ENCODE peak calls at places on chromosomes 1 and 21, in six cellular contexts. R is spleen, S is psoas muscle, O is lower lobe of right lung, Q is A549, P is RWPE1. C is an unnamed sample.

GRCh38 chr1:203692565-203693470 is 66.2 kb downstream of the ATP2B4 start:
- DNase-seq in R (no peak), S (peak), O (peak), Q (peak), P (peak), C (peak)

GRCh38 chr21:45359451-45360217 is 45.3 kb upstream of the COL18A1 start:
- DNase-seq in R (no peak), S (no peak), O (peak), Q (no peak), P (no peak), C (no peak)

GRCh38 chr1:43068911-43069310 is 103.2 kb downstream of the EBNA1BP2 start:
- DNase-seq in R (no peak), S (no peak), O (no peak), Q (no peak), P (no peak), C (no peak)

GRCh38 chr1:232145768-232146167 is 484.2 kb downstream of the SIPA1L2 start:
- DNase-seq in R (no peak), S (no peak), O (no peak), Q (peak), P (no peak), C (no peak)

GRCh38 chr1:107362468-107362867 is 221.6 kb downstream of the NTNG1 start:
- DNase-seq in R (no peak), S (no peak), O (no peak), Q (no peak), P (no peak), C (no peak)

GRCh38 chr1:158992787-158993312 is 16.9 kb upstream of the IFI16 start:
- DNase-seq in R (no peak), S (no peak), O (no peak), Q (no peak), P (no peak), C (no peak)

GRCh38 chr1:2543543-2544092 is 12.6 kb upstream of the TNFRSF14 start:
- DNase-seq in R (no peak), S (no peak), O (no peak), Q (no peak), P (no peak), C (no peak)

GRCh38 chr1:28195780-28196179 is 19.3 kb upstream of the PTAFR start:
- DNase-seq in R (no peak), S (no peak), O (no peak), Q (no peak), P (no peak), C (no peak)

GRCh38 chr1:85611390-85611789 is 30.8 kb downstream of the CCN1 start:
- DNase-seq in R (no peak), S (no peak), O (no peak), Q (no peak), P (no peak), C (no peak)

GRCh38 chr1:155009221-155009711 is 6.7 kb downstream of the ZBTB7B start:
- DNase-seq in R (no peak), S (no peak), O (no peak), Q (no peak), P (no peak), C (no peak)

GRCh38 chr1:23557471-23558124 is 1.7 kb downstream of the ID3 start:
- DNase-seq in R (no peak), S (no peak), O (no peak), Q (no peak), P (no peak), C (no peak)

GRCh38 chr21:35212393-35213127 is 163.5 kb upstream of the RUNX1 start:
- DNase-seq in R (no peak), S (no peak), O (no peak), Q (no peak), P (no peak), C (no peak)

GRCh38 chr1:155250633-155251449 is 4.4 kb downstream of the ENTREP3 start:
- DNase-seq in R (peak), S (peak), O (peak), Q (peak), P (peak), C (peak)

DNA sequence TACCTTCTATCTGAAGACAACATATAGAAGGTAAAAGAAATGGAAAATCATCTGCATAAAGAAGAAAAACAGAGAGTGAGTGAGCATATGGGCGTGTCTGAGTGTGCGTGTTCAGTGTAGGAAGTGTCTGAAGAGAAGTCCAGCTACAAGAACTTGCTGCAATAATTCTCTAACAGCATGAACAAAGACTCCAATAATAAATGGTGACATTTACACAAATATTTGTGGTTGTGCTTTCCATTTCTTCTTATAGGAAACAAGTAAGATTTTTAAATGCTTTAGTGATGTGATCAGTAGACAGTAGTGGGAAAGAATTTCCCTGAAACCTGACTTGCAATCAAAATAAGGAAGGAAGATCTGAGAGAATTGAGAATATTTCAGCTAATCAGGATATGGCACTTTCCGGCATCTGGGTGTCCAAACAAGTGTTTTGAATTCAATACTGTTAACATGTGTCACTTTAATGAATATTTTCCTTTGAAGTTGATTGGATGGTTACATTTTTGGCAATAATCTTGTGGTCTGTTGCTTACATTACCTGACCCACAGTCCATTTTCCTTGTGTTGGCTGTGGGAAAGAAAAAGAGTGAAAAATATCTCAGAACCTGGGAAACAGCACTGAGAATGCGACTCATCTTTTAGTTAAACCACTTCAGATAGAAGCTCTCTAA is 154.0 kb downstream of the TGFB2 start:
- DNase-seq in R (no peak), S (no peak), O (no peak), Q (peak), P (no peak), C (no peak)
- H3K27ac ChIP-seq in R (peak), S (peak), O (peak), Q (peak), P (no peak), C (peak)

GRCh38 chr1:59596956-59597355 is 217.8 kb upstream of the HOOK1 start:
- DNase-seq in R (no peak), S (no peak), O (no peak), Q (no peak), P (peak), C (no peak)
- H3K27ac ChIP-seq in R (no peak), S (peak), O (no peak), Q (no peak), P (peak), C (peak)

GRCh38 chr1:209618756-209619420 is 33.3 kb downstream of the LAMB3 start:
- DNase-seq in R (no peak), S (no peak), O (no peak), Q (no peak), P (no peak), C (no peak)

GRCh38 chr1:209619696-209620483 is 32.3 kb downstream of the LAMB3 start:
- DNase-seq in R (no peak), S (no peak), O (no peak), Q (no peak), P (no peak), C (no peak)

GRCh38 chr1:209617755-209618154 is 34.2 kb downstream of the CAMK1G start:
- DNase-seq in R (no peak), S (no peak), O (no peak), Q (no peak), P (no peak), C (no peak)

GRCh38 chr1:209617047-209617673 is 33.6 kb downstream of the CAMK1G start:
- DNase-seq in R (no peak), S (no peak), O (no peak), Q (no peak), P (no peak), C (no peak)

GRCh38 chr1:209618291-209618690 is 33.9 kb downstream of the LAMB3 start:
- DNase-seq in R (no peak), S (no peak), O (no peak), Q (no peak), P (no peak), C (no peak)
- H3K27ac ChIP-seq in R (no peak), S (peak), O (no peak), Q (no peak), P (no peak), C (no peak)

GRCh38 chr1:193545171-193545570 is 358.8 kb upstream of the B3GALT2 start:
- DNase-seq in R (no peak), S (no peak), O (no peak), Q (no peak), P (no peak), C (no peak)

GRCh38 chr1:193540511-193540910 is 354.1 kb upstream of the B3GALT2 start:
- DNase-seq in R (no peak), S (no peak), O (no peak), Q (no peak), P (no peak), C (no peak)

GRCh38 chr1:193542668-193543067 is 356.3 kb upstream of the B3GALT2 start:
- DNase-seq in R (no peak), S (no peak), O (no peak), Q (no peak), P (no peak), C (no peak)

GRCh38 chr1:193539731-193540459 is 353.5 kb upstream of the B3GALT2 start:
- DNase-seq in R (no peak), S (no peak), O (no peak), Q (no peak), P (no peak), C (no peak)

GRCh38 chr1:193543259-193543658 is 356.8 kb upstream of the B3GALT2 start:
- DNase-seq in R (no peak), S (no peak), O (no peak), Q (no peak), P (no peak), C (no peak)
- H3K27ac ChIP-seq in R (peak), S (no peak), O (no peak), Q (no peak), P (no peak), C (no peak)

GRCh38 chr1:91569411-91570104 is 68.9 kb downstream of the CDC7 start:
- DNase-seq in R (no peak), S (peak), O (peak), Q (peak), P (peak), C (peak)
- H3K27ac ChIP-seq in R (peak), S (peak), O (peak), Q (peak), P (peak), C (peak)

GRCh38 chr1:15882665-15883064 is 35.2 kb downstream of the SPEN start:
- DNase-seq in R (no peak), S (no peak), O (no peak), Q (no peak), P (no peak), C (no peak)
- H3K27ac ChIP-seq in R (peak), S (peak), O (no peak), Q (no peak), P (peak), C (no peak)

DNA sequence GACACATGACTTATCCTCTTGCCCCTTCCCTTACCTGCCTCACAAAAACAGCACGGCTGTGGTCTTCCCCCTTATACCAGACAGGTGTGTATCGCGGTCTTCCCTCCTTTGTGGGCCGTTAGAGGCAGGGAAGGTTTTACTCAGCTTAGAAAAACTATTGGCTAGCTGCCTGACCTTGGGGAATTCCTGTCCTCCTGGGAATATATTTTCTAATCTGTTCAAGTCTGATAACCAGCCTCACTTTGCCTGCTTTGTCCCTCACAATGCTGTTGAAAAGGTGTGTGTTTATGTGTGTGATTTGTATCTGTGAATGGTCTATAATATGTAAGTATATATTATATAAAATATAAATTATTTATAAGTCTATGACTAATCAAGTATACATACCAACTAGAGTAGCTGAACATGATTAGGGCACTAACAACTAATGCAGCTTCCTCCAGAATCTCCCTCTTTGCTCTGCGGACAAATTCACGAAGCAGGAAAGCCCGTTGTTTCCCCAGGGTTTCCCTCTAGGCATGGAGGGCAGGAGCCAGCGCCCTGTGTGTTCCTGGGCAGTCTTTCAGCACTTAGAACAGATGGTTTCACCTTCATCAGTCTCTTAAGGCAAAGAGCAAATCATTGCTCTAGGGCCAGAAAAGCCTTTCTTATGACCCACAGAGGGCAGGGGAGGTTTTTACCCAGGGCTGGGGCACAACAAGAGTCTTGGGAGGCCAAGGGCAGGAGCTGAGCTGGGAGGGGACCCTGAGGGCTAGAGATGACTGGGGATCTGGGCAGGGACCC is 25.6 kb downstream of the SLC26A9 start:
- DNase-seq in R (peak), S (no peak), O (no peak), Q (no peak), P (no peak), C (no peak)
- H3K27ac ChIP-seq in R (no peak), S (peak), O (no peak), Q (no peak), P (no peak), C (no peak)

DNA sequence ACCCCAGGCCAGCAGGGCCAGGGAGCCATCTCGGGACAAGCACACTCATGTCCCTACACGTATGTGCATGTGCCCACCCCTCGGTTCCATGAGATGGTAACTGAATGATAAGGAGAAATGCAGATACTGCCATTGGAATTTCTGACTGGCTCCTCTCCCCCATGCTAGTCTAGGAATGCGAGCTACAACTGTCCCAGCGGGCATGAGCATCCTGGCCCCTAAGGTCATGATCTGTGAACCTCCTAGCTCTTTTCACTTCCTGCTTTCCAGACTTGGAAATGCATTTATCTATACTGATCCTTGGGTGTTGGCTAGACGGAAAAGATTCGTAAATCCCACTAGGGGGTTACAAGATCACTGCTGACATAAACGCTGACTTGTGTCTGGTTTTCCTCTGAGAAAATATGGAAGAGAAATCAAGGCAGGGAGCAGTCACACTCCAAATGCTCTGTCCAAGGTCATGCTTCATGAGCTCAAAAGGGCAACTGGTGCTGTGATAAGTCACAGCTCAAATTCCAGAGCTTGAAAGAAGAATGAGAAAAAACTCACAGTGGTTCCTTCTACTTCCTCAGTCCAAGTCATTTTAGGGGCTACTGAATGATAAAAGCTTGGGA is 49.8 kb downstream of the SLC45A1 start:
- DNase-seq in R (no peak), S (no peak), O (no peak), Q (no peak), P (no peak), C (no peak)
- H3K27ac ChIP-seq in R (peak), S (peak), O (peak), Q (no peak), P (no peak), C (peak)

C was measured in esophagus muscularis mucosa.